ENCODE peak calls at places on chromosomes 2 and 18, in five cellular contexts. K is activated CD4-positive, alpha-beta T cell treated with anti-CD3 and anti-CD28 coated beads for 24 hours; V is HS-27A; I is HTR-8/SVneo; H is psoas muscle. N is an unnamed sample.
A peak's percentile ranks its signal among the peaks of the same experiment; 100 is the strongest.

GRCh38 chr2:68849579-68850030 is 21.6 kb downstream of the BMP10 start:
- DNase-seq in V (no peak), I (no peak), H (no peak), K (no peak), N (no peak)

GRCh38 chr18:23179416-23179815 is 44.1 kb downstream of the CABLES1 start:
- DNase-seq in H (no peak), I (no peak), V (no peak), K (no peak), N (no peak)

GRCh38 chr2:239187464-239188253 is 213.2 kb downstream of the HDAC4 start:
- DNase-seq in K (no peak), V (no peak), I (no peak), H (no peak), N (no peak)

GRCh38 chr2:240247868-240248820 is 107.7 kb upstream of the OTOS start:
- DNase-seq in V (no peak), K (no peak), H (no peak), I (no peak), N (no peak)

GRCh38 chr2:102278720-102279390 is 32.5 kb upstream of the IL1RL1 start:
- DNase-seq in K (no peak), I (no peak), H (peak; percentile 28), V (no peak), N (no peak)

GRCh38 chr2:240024766-240025165 is 376 bp downstream of the NDUFA10 start:
- DNase-seq in H (no peak), I (no peak), K (no peak), V (no peak), N (no peak)

GRCh38 chr2:109318150-109318948 is 189.3 kb downstream of the SH3RF3 start:
- DNase-seq in K (no peak), I (peak; percentile 59), V (peak; percentile 96), H (peak; percentile 91), N (peak; percentile 69)

GRCh38 chr18:35253655-35254287 is 12.9 kb downstream of the ZNF397 start:
- DNase-seq in V (no peak), K (no peak), I (no peak), H (no peak), N (no peak)

GRCh38 chr2:11203480-11203879 is 48.2 kb downstream of the SLC66A3 start:
- DNase-seq in K (no peak), H (no peak), I (peak; percentile 68), V (peak; percentile 49), N (peak; percentile 14)

GRCh38 chr2:182481676-182482075 is 54.8 kb upstream of the PDE1A start:
- DNase-seq in I (no peak), V (no peak), H (no peak), K (no peak), N (no peak)

GRCh38 chr2:239677455-239678185 is 276.8 kb upstream of the HDAC4 start:
- DNase-seq in H (no peak), I (no peak), K (no peak), V (no peak), N (no peak)

N was measured in HFF-Myc.